ENCODE peak calls at places on chromosome 16, in seven cellular contexts. X is Peyer's patch, B is cardiac fibroblast, V is ovary, W is endothelial cell of umbilical vein, Y is A549, A is AG04449. P is an unnamed sample.

GRCh38 chr16:75238132-75238852 is 13.1 kb downstream of the BCAR1 start:
- DNase-seq in X (no peak), B (peak), V (peak), W (no peak), Y (no peak), A (peak), P (no peak)

GRCh38 chr16:73053379-73054130 is 5.6 kb upstream of the ZFHX3 start:
- DNase-seq in X (no peak), B (peak), V (no peak), W (peak), Y (peak), A (no peak), P (no peak)

GRCh38 chr16:55001931-55002330 is 71.3 kb downstream of the IRX5 start:
- DNase-seq in X (no peak), B (peak), V (no peak), W (no peak), Y (no peak), A (no peak), P (no peak)

GRCh38 chr16:30570621-30571443 is 682 bp downstream of the ZNF688 start:
- DNase-seq in X (no peak), B (peak), V (peak), W (peak), Y (no peak), A (no peak), P (no peak)

GRCh38 chr16:4681471-4682083 is 11.8 kb upstream of the NUDT16L1 start:
- DNase-seq in X (peak), B (no peak), V (peak), W (no peak), Y (no peak), A (no peak), P (no peak)

GRCh38 chr16:23384878-23385277 is 68.1 kb downstream of the COG7 start:
- DNase-seq in X (peak), B (no peak), V (no peak), W (no peak), Y (no peak), A (no peak), P (no peak)

GRCh38 chr16:21963887-21964286 is 10.7 kb downstream of the UQCRC2 start:
- DNase-seq in X (no peak), B (no peak), V (no peak), W (no peak), Y (no peak), A (no peak), P (no peak)

GRCh38 chr16:424033-424622 is 1.3 kb upstream of the RAB11FIP3 start:
- DNase-seq in X (no peak), B (peak), V (peak), W (peak), Y (peak), A (peak), P (no peak)

GRCh38 chr16:74709477-74709877 is 8.8 kb upstream of the MLKL start:
- DNase-seq in X (peak), B (peak), V (peak), W (peak), Y (peak), A (no peak), P (peak)

GRCh38 chr16:3106205-3106928 is 6.0 kb upstream of the ZNF205 start:
- DNase-seq in X (peak), B (peak), V (peak), W (peak), Y (peak), A (no peak), P (peak)
- H3K4me3 ChIP-seq in X (peak), B (peak), V (peak), W (peak), Y (peak), A (peak), P (peak)

GRCh38 chr16:1778200-1779179 is 3.9 kb downstream of the SPSB3 start:
- DNase-seq in X (no peak), B (no peak), V (peak), W (no peak), Y (no peak), A (no peak), P (no peak)
- H3K4me3 ChIP-seq in X (no peak), B (no peak), V (no peak), W (no peak), Y (no peak), A (no peak), P (no peak)

GRCh38 chr16:1534021-1535020 is 855 bp downstream of the TMEM204 start:
- DNase-seq in X (no peak), B (peak), V (peak), W (peak), Y (no peak), A (no peak), P (no peak)
- H3K4me3 ChIP-seq in X (peak), B (peak), V (peak), W (peak), Y (no peak), A (peak), P (no peak)

DNA sequence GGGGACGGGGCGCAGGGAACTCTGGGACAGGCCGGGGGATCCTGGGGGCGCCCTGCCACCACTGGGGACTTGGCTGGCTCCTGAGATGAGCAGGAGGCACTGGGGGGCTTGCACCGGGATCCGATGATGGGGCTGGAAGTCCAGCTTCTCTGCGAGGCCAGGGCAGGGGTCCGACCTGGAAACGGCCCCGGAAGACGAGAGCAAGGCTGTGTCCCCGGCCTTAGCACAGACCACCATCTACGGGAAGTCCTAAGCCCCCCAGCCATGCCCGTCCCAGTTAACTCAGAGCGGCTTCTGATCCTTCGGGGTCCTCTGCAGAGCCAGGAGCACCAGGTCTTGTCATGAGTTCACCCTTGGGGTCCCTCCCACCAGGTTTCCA is 573 bp downstream of the CDT1 start:
- DNase-seq in X (no peak), B (no peak), V (peak), W (no peak), Y (no peak), A (no peak), P (no peak)
- H3K4me3 ChIP-seq in X (peak), B (peak), V (no peak), W (peak), Y (peak), A (peak), P (peak)

GRCh38 chr16:63981639-63982038 is 1140.2 kb downstream of the CDH11 start:
- DNase-seq in X (no peak), B (no peak), V (no peak), W (no peak), Y (no peak), A (no peak), P (no peak)
- H3K4me3 ChIP-seq in X (no peak), B (no peak), V (no peak), W (no peak), Y (no peak), A (no peak), P (no peak)

P was measured in Jurkat, Clone E6-1.